ENCODE peak calls at places on chromosomes 6 and 20, in eight cellular contexts. One of them, this sample, is unnamed.
A peak's percentile ranks its signal among the peaks of the same experiment; 100 is the strongest.

GRCh38 chr6:57434944-57435343 is 117.5 kb downstream of the PRIM2 start:
- DNase-seq in breast epithelium: no peak
- DNase-seq in aorta: no peak
- DNase-seq in kidney epithelial cell: no peak
- DNase-seq in PC-3: peak; percentile 46
- DNase-seq in spleen: no peak
- DNase-seq in body of pancreas: no peak
- DNase-seq in CD4-positive, CD25-positive, alpha-beta regulatory T cell: no peak
- DNase-seq in this sample: no peak

GRCh38 chr20:963795-964194 is 38.3 kb downstream of the RSPO4 start:
- DNase-seq in breast epithelium: no peak
- DNase-seq in aorta: no peak
- DNase-seq in kidney epithelial cell: no peak
- DNase-seq in CD4-positive, CD25-positive, alpha-beta regulatory T cell: no peak
- DNase-seq in spleen: no peak
- DNase-seq in body of pancreas: no peak
- DNase-seq in PC-3: no peak
- DNase-seq in this sample: peak; percentile 23

GRCh38 chr20:37519508-37520416 is 1.3 kb upstream of the NNAT start:
- DNase-seq in kidney epithelial cell: no peak
- DNase-seq in breast epithelium: no peak
- DNase-seq in aorta: no peak
- DNase-seq in body of pancreas: no peak
- DNase-seq in spleen: no peak
- DNase-seq in CD4-positive, CD25-positive, alpha-beta regulatory T cell: no peak
- DNase-seq in PC-3: no peak
- DNase-seq in this sample: peak; percentile 78

GRCh38 chr20:13838664-13839063 is 53.8 kb downstream of the NDUFAF5 start:
- DNase-seq in PC-3: no peak
- DNase-seq in CD4-positive, CD25-positive, alpha-beta regulatory T cell: no peak
- DNase-seq in body of pancreas: no peak
- DNase-seq in aorta: no peak
- DNase-seq in spleen: no peak
- DNase-seq in breast epithelium: no peak
- DNase-seq in kidney epithelial cell: no peak
- DNase-seq in this sample: no peak

GRCh38 chr20:60371456-60371855 is 413.2 kb downstream of the CDH26 start:
- DNase-seq in body of pancreas: no peak
- DNase-seq in CD4-positive, CD25-positive, alpha-beta regulatory T cell: no peak
- DNase-seq in kidney epithelial cell: no peak
- DNase-seq in PC-3: no peak
- DNase-seq in aorta: no peak
- DNase-seq in breast epithelium: no peak
- DNase-seq in spleen: no peak
- DNase-seq in this sample: no peak

GRCh38 chr6:52516269-52516668 is 60.6 kb downstream of the TRAM2 start:
- DNase-seq in kidney epithelial cell: no peak
- DNase-seq in PC-3: no peak
- DNase-seq in body of pancreas: no peak
- DNase-seq in spleen: no peak
- DNase-seq in aorta: no peak
- DNase-seq in CD4-positive, CD25-positive, alpha-beta regulatory T cell: no peak
- DNase-seq in breast epithelium: no peak
- DNase-seq in this sample: no peak

GRCh38 chr6:163834226-163834970 is 419.9 kb downstream of the QKI start:
- DNase-seq in kidney epithelial cell: no peak
- DNase-seq in spleen: no peak
- DNase-seq in aorta: no peak
- DNase-seq in CD4-positive, CD25-positive, alpha-beta regulatory T cell: no peak
- DNase-seq in body of pancreas: no peak
- DNase-seq in PC-3: no peak
- DNase-seq in breast epithelium: no peak
- DNase-seq in this sample: peak; percentile 58

GRCh38 chr6:139531148-139531547 is 156.7 kb upstream of the CITED2 start:
- DNase-seq in kidney epithelial cell: no peak
- DNase-seq in spleen: no peak
- DNase-seq in CD4-positive, CD25-positive, alpha-beta regulatory T cell: peak; percentile 51
- DNase-seq in body of pancreas: no peak
- DNase-seq in PC-3: peak; percentile 41
- DNase-seq in aorta: no peak
- DNase-seq in breast epithelium: no peak
- DNase-seq in this sample: no peak

GRCh38 chr6:140174509-140174908 is 800.1 kb upstream of the CITED2 start:
- DNase-seq in kidney epithelial cell: peak; percentile 51
- DNase-seq in aorta: no peak
- DNase-seq in PC-3: peak; percentile 97
- DNase-seq in CD4-positive, CD25-positive, alpha-beta regulatory T cell: no peak
- DNase-seq in body of pancreas: no peak
- DNase-seq in spleen: no peak
- DNase-seq in breast epithelium: peak; percentile 19
- DNase-seq in this sample: no peak

GRCh38 chr20:8616792-8617191 is 452.1 kb upstream of the PLCB4 start:
- DNase-seq in kidney epithelial cell: no peak
- DNase-seq in breast epithelium: no peak
- DNase-seq in aorta: no peak
- DNase-seq in body of pancreas: no peak
- DNase-seq in CD4-positive, CD25-positive, alpha-beta regulatory T cell: no peak
- DNase-seq in PC-3: no peak
- DNase-seq in spleen: no peak
- DNase-seq in this sample: no peak

GRCh38 chr6:44177691-44178423 is 19.2 kb downstream of the CAPN11 start:
- DNase-seq in breast epithelium: peak; percentile 62
- DNase-seq in PC-3: no peak
- DNase-seq in CD4-positive, CD25-positive, alpha-beta regulatory T cell: no peak
- DNase-seq in spleen: no peak
- DNase-seq in aorta: peak; percentile 91
- DNase-seq in kidney epithelial cell: no peak
- DNase-seq in body of pancreas: peak; percentile 31
- DNase-seq in this sample: peak; percentile 46

GRCh38 chr6:83071023-83071422 is 3.6 kb downstream of the DOP1A start:
- DNase-seq in breast epithelium: no peak
- DNase-seq in body of pancreas: no peak
- DNase-seq in kidney epithelial cell: no peak
- DNase-seq in CD4-positive, CD25-positive, alpha-beta regulatory T cell: no peak
- DNase-seq in spleen: no peak
- DNase-seq in PC-3: no peak
- DNase-seq in aorta: no peak
- DNase-seq in this sample: no peak

GRCh38 chr6:31158140-31158862 is at the start of gene TCF19:
- DNase-seq in CD4-positive, CD25-positive, alpha-beta regulatory T cell: peak; percentile 98
- DNase-seq in breast epithelium: peak; percentile 98
- DNase-seq in kidney epithelial cell: peak; percentile 91
- DNase-seq in aorta: peak; percentile 100
- DNase-seq in PC-3: peak; percentile 99
- DNase-seq in body of pancreas: peak; percentile 99
- DNase-seq in spleen: peak; percentile 99
- DNase-seq in this sample: peak; percentile 99
- H3K36me3 ChIP-seq in CD4-positive, CD25-positive, alpha-beta regulatory T cell: no peaks in the 10 kb centered on the region
- H3K36me3 ChIP-seq in breast epithelium: no peaks in the 10 kb centered on the region
- H3K36me3 ChIP-seq in kidney epithelial cell: no peaks in the 10 kb centered on the region
- H3K36me3 ChIP-seq in aorta: no peaks in the 10 kb centered on the region
- H3K36me3 ChIP-seq in PC-3: peaks cover 18% of the 10 kb centered on the region
- H3K36me3 ChIP-seq in body of pancreas: no peaks in the 10 kb centered on the region
- H3K36me3 ChIP-seq in spleen: no peaks in the 10 kb centered on the region
- H3K36me3 ChIP-seq in this sample: peaks cover 19% of the 10 kb centered on the region

DNA sequence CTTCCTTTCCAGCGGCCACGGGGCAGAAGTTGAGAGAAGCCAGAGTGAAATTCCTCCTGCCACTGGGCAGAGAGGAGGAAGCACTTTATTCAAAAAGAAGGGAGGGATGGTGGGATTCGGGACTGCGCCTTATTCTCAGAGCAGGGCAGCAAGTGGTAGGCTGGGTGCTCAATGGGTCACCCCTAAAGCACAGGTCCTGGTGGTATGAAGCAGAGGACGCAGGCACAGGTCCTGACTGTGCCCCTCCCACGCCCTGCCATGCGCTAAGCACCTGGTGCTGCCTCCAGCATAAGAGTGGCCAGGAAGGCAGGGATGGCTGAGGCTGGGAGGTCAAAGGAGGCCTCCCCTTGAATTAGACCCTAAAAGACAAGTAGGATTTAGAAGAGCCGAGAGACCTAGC is 4.9 kb upstream of the GRM4 start:
- DNase-seq in body of pancreas: no peak
- DNase-seq in breast epithelium: no peak
- DNase-seq in PC-3: no peak
- DNase-seq in spleen: peak; percentile 40
- DNase-seq in CD4-positive, CD25-positive, alpha-beta regulatory T cell: no peak
- DNase-seq in kidney epithelial cell: no peak
- DNase-seq in aorta: peak; percentile 16
- DNase-seq in this sample: peak; percentile 58
- H3K27me3 ChIP-seq in body of pancreas: peaks cover 16% of the 10 kb centered on the region
- H3K27me3 ChIP-seq in breast epithelium: no peaks in the 10 kb centered on the region
- H3K27me3 ChIP-seq in PC-3: peaks cover 26% of the 10 kb centered on the region
- H3K27me3 ChIP-seq in spleen: peaks cover 55% of the 10 kb centered on the region
- H3K27me3 ChIP-seq in CD4-positive, CD25-positive, alpha-beta regulatory T cell: peaks cover 5% of the 10 kb centered on the region
- H3K27me3 ChIP-seq in kidney epithelial cell: peaks cover 72% of the 10 kb centered on the region
- H3K27me3 ChIP-seq in aorta: peaks cover 3% of the 10 kb centered on the region
- H3K27me3 ChIP-seq in this sample: peaks cover 33% of the 10 kb centered on the region

GRCh38 chr20:21570285-21570992 is 56.6 kb upstream of the NKX2-2 start:
- DNase-seq in spleen: no peak
- DNase-seq in CD4-positive, CD25-positive, alpha-beta regulatory T cell: no peak
- DNase-seq in body of pancreas: no peak
- DNase-seq in breast epithelium: no peak
- DNase-seq in aorta: no peak
- DNase-seq in PC-3: no peak
- DNase-seq in kidney epithelial cell: no peak
- DNase-seq in this sample: peak; percentile 40
- H3K4me3 ChIP-seq in spleen: no peak overlapping the region
- H3K4me3 ChIP-seq in CD4-positive, CD25-positive, alpha-beta regulatory T cell: no peak overlapping the region
- H3K4me3 ChIP-seq in body of pancreas: no peak overlapping the region
- H3K4me3 ChIP-seq in breast epithelium: no peak overlapping the region
- H3K4me3 ChIP-seq in aorta: no peak overlapping the region
- H3K4me3 ChIP-seq in PC-3: no peak overlapping the region
- H3K4me3 ChIP-seq in kidney epithelial cell: no peak overlapping the region
- H3K4me3 ChIP-seq in this sample: no peak overlapping the region

GRCh38 chr20:50931306-50932015 is at the start of gene ADNP:
- DNase-seq in aorta: peak; percentile 96
- DNase-seq in PC-3: peak; percentile 89
- DNase-seq in body of pancreas: peak; percentile 92
- DNase-seq in CD4-positive, CD25-positive, alpha-beta regulatory T cell: peak; percentile 93
- DNase-seq in breast epithelium: peak; percentile 90
- DNase-seq in spleen: peak; percentile 96
- DNase-seq in kidney epithelial cell: peak; percentile 47
- DNase-seq in this sample: peak; percentile 90
- H3K36me3 ChIP-seq in aorta: peaks cover 2% of the 10 kb centered on the region
- H3K36me3 ChIP-seq in PC-3: peaks cover 51% of the 10 kb centered on the region
- H3K36me3 ChIP-seq in body of pancreas: no peaks in the 10 kb centered on the region
- H3K36me3 ChIP-seq in CD4-positive, CD25-positive, alpha-beta regulatory T cell: peaks cover 38% of the 10 kb centered on the region
- H3K36me3 ChIP-seq in breast epithelium: no peaks in the 10 kb centered on the region
- H3K36me3 ChIP-seq in spleen: no peaks in the 10 kb centered on the region
- H3K36me3 ChIP-seq in kidney epithelial cell: no peaks in the 10 kb centered on the region
- H3K36me3 ChIP-seq in this sample: peaks cover 25% of the 10 kb centered on the region

GRCh38 chr6:1596088-1596852 is 13.4 kb upstream of the FOXC1 start:
- DNase-seq in CD4-positive, CD25-positive, alpha-beta regulatory T cell: peak; percentile 65
- DNase-seq in breast epithelium: no peak
- DNase-seq in aorta: peak; percentile 88
- DNase-seq in kidney epithelial cell: no peak
- DNase-seq in PC-3: peak; percentile 66
- DNase-seq in spleen: peak; percentile 91
- DNase-seq in body of pancreas: peak; percentile 75
- DNase-seq in this sample: peak; percentile 88
- H3K27me3 ChIP-seq in CD4-positive, CD25-positive, alpha-beta regulatory T cell: peaks cover 27% of the 10 kb centered on the region
- H3K27me3 ChIP-seq in breast epithelium: peaks cover 5% of the 10 kb centered on the region
- H3K27me3 ChIP-seq in aorta: no peaks in the 10 kb centered on the region
- H3K27me3 ChIP-seq in kidney epithelial cell: peaks cover 23% of the 10 kb centered on the region
- H3K27me3 ChIP-seq in PC-3: peaks cover 20% of the 10 kb centered on the region
- H3K27me3 ChIP-seq in spleen: peaks cover 18% of the 10 kb centered on the region
- H3K27me3 ChIP-seq in body of pancreas: no peaks in the 10 kb centered on the region
- H3K27me3 ChIP-seq in this sample: peaks cover 3% of the 10 kb centered on the region

GRCh38 chr6:41553405-41553999 is 7.3 kb downstream of the FOXP4 start:
- DNase-seq in kidney epithelial cell: no peak
- DNase-seq in breast epithelium: no peak
- DNase-seq in body of pancreas: no peak
- DNase-seq in CD4-positive, CD25-positive, alpha-beta regulatory T cell: no peak
- DNase-seq in PC-3: no peak
- DNase-seq in aorta: no peak
- DNase-seq in spleen: no peak
- DNase-seq in this sample: no peak
- H3K4me3 ChIP-seq in kidney epithelial cell: no peak overlapping the region
- H3K4me3 ChIP-seq in breast epithelium: no peak overlapping the region
- H3K4me3 ChIP-seq in body of pancreas: no peak overlapping the region
- H3K4me3 ChIP-seq in CD4-positive, CD25-positive, alpha-beta regulatory T cell: no peak overlapping the region
- H3K4me3 ChIP-seq in PC-3: no peak overlapping the region
- H3K4me3 ChIP-seq in aorta: no peak overlapping the region
- H3K4me3 ChIP-seq in spleen: no peak overlapping the region
- H3K4me3 ChIP-seq in this sample: no peak overlapping the region

This sample was measured in H7.